ENCODE peak calls at places on chromosomes 13 and 19, in six cellular contexts. W is skeletal muscle cell; N is MM.1S; S is stimulated activated CD4-positive, alpha-beta T cell treated with anti-CD3 and anti-CD28 coated beads, Interleukin-2, amount 100 ng/mL, for 48 hours; U is NCI-H748 treated with DMSO at 0.1 percent for 48 hours; H is A172. V is an unnamed sample.

GRCh38 chr13:48567521-48568331 is 34.8 kb upstream of the RCBTB2 start:
- DNase-seq in W (peak; percentile 31), N (no peak), S (no peak), U (no peak), H (no peak), V (no peak)

GRCh38 chr19:31461814-31462539 is 112.7 kb upstream of the TSHZ3 start:
- DNase-seq in W (no peak), N (no peak), S (no peak), U (no peak), H (peak; percentile 53), V (no peak)

GRCh38 chr13:51524846-51525566 is 59.3 kb upstream of the WDFY2 start:
- DNase-seq in W (no peak), N (no peak), S (no peak), U (no peak), H (no peak), V (no peak)

GRCh38 chr13:99307247-99307646 is at the start of gene GPR183:
- DNase-seq in W (no peak), N (no peak), S (no peak), U (no peak), H (no peak), V (no peak)

GRCh38 chr13:94129490-94129894 is 350.0 kb downstream of the DCT start:
- DNase-seq in W (no peak), N (peak; percentile 68), S (no peak), U (no peak), H (no peak), V (no peak)

GRCh38 chr13:110126391-110126961 is 180.5 kb downstream of the COL4A1 start:
- DNase-seq in W (peak; percentile 91), N (no peak), S (no peak), U (no peak), H (peak; percentile 96), V (no peak)

GRCh38 chr13:22789027-22789593 is 391.7 kb upstream of the SGCG start:
- DNase-seq in W (no peak), N (no peak), S (no peak), U (no peak), H (no peak), V (no peak)

GRCh38 chr13:49292742-49293498 is 45.2 kb downstream of the CDADC1 start:
- DNase-seq in W (peak; percentile 87), N (no peak), S (no peak), U (peak; percentile 49), H (no peak), V (peak; percentile 80)

GRCh38 chr13:50208826-50209335 is 193.6 kb downstream of the KCNRG start:
- DNase-seq in W (peak; percentile 99), N (no peak), S (no peak), U (no peak), H (peak; percentile 52), V (peak; percentile 68)

GRCh38 chr19:3115916-3116602 is 19.8 kb upstream of the GNA15 start:
- DNase-seq in W (no peak), N (no peak), S (no peak), U (no peak), H (peak; percentile 87), V (no peak)

GRCh38 chr13:48660356-48661076 is 6.8 kb downstream of the CYSLTR2 start:
- DNase-seq in W (no peak), N (no peak), S (no peak), U (no peak), H (no peak), V (no peak)

GRCh38 chr13:51683537-51684050 is 99.3 kb downstream of the WDFY2 start:
- DNase-seq in W (no peak), N (no peak), S (no peak), U (no peak), H (no peak), V (no peak)

GRCh38 chr19:39199025-39199424 is 2.3 kb downstream of the NCCRP1 start:
- DNase-seq in W (no peak), N (no peak), S (no peak), U (no peak), H (no peak), V (no peak)

GRCh38 chr13:26596458-26596857 is 39.0 kb downstream of the WASF3 start:
- DNase-seq in W (no peak), N (no peak), S (no peak), U (no peak), H (no peak), V (no peak)

GRCh38 chr13:48797127-48797526 is 143.4 kb downstream of the CYSLTR2 start:
- DNase-seq in W (no peak), N (no peak), S (no peak), U (no peak), H (no peak), V (no peak)

GRCh38 chr13:102561933-102562332 is 34.9 kb upstream of the TPP2 start:
- DNase-seq in W (no peak), N (no peak), S (no peak), U (no peak), H (no peak), V (no peak)